ENCODE peak calls at places on chromosomes 16 and 17, in five cellular contexts. One of them, this sample, is unnamed.

GRCh38 chr16:74291577-74292208 is 4.9 kb upstream of the PSMD7 start:
- DNase-seq in activated naive CD8-positive, alpha-beta T cell treated with anti-CD3 and anti-CD28 coated beads, Interleukin-2, amount 50 U/mL, for 24 hours: no peak
- DNase-seq in WTC11: no peak
- DNase-seq in progenitor cell of endocrine pancreas: no peak
- DNase-seq in fibroblast of the conjunctiva: no peak
- DNase-seq in this sample: no peak

GRCh38 chr17:54903375-54903774 is 2.7 kb downstream of the TOM1L1 start:
- DNase-seq in activated naive CD8-positive, alpha-beta T cell treated with anti-CD3 and anti-CD28 coated beads, Interleukin-2, amount 50 U/mL, for 24 hours: no peak
- DNase-seq in WTC11: no peak
- DNase-seq in progenitor cell of endocrine pancreas: no peak
- DNase-seq in fibroblast of the conjunctiva: peak; percentile 8
- DNase-seq in this sample: no peak

GRCh38 chr17:3976675-3977171 is 12.5 kb upstream of the ATP2A3 start:
- DNase-seq in activated naive CD8-positive, alpha-beta T cell treated with anti-CD3 and anti-CD28 coated beads, Interleukin-2, amount 50 U/mL, for 24 hours: no peak
- DNase-seq in WTC11: no peak
- DNase-seq in progenitor cell of endocrine pancreas: no peak
- DNase-seq in fibroblast of the conjunctiva: no peak
- DNase-seq in this sample: no peak

GRCh38 chr17:57132663-57133062 is 47.6 kb downstream of the AKAP1 start:
- DNase-seq in activated naive CD8-positive, alpha-beta T cell treated with anti-CD3 and anti-CD28 coated beads, Interleukin-2, amount 50 U/mL, for 24 hours: no peak
- DNase-seq in WTC11: no peak
- DNase-seq in progenitor cell of endocrine pancreas: no peak
- DNase-seq in fibroblast of the conjunctiva: no peak
- DNase-seq in this sample: no peak

GRCh38 chr16:21277927-21278706 is at the start of gene CRYM:
- DNase-seq in activated naive CD8-positive, alpha-beta T cell treated with anti-CD3 and anti-CD28 coated beads, Interleukin-2, amount 50 U/mL, for 24 hours: peak; percentile 66
- DNase-seq in WTC11: peak; percentile 82
- DNase-seq in progenitor cell of endocrine pancreas: peak; percentile 67
- DNase-seq in fibroblast of the conjunctiva: no peak
- DNase-seq in this sample: no peak

GRCh38 chr17:10200016-10200415 is 1.6 kb upstream of the GAS7 start:
- DNase-seq in activated naive CD8-positive, alpha-beta T cell treated with anti-CD3 and anti-CD28 coated beads, Interleukin-2, amount 50 U/mL, for 24 hours: no peak
- DNase-seq in WTC11: no peak
- DNase-seq in progenitor cell of endocrine pancreas: no peak
- DNase-seq in fibroblast of the conjunctiva: no peak
- DNase-seq in this sample: no peak

GRCh38 chr16:20774703-20775362 is 11.0 kb downstream of the ACSM3 start:
- DNase-seq in activated naive CD8-positive, alpha-beta T cell treated with anti-CD3 and anti-CD28 coated beads, Interleukin-2, amount 50 U/mL, for 24 hours: peak; percentile 70
- DNase-seq in WTC11: peak; percentile 91
- DNase-seq in progenitor cell of endocrine pancreas: peak; percentile 39
- DNase-seq in fibroblast of the conjunctiva: peak; percentile 27
- DNase-seq in this sample: peak; percentile 21

GRCh38 chr16:87043273-87044030 is 273.7 kb downstream of the C16orf95 start:
- DNase-seq in activated naive CD8-positive, alpha-beta T cell treated with anti-CD3 and anti-CD28 coated beads, Interleukin-2, amount 50 U/mL, for 24 hours: no peak
- DNase-seq in WTC11: no peak
- DNase-seq in progenitor cell of endocrine pancreas: no peak
- DNase-seq in fibroblast of the conjunctiva: no peak
- DNase-seq in this sample: no peak

GRCh38 chr17:44191941-44192496 is 5.2 kb downstream of the TMUB2 start:
- DNase-seq in activated naive CD8-positive, alpha-beta T cell treated with anti-CD3 and anti-CD28 coated beads, Interleukin-2, amount 50 U/mL, for 24 hours: no peak
- DNase-seq in WTC11: peak; percentile 53
- DNase-seq in progenitor cell of endocrine pancreas: no peak
- DNase-seq in fibroblast of the conjunctiva: no peak
- DNase-seq in this sample: no peak

GRCh38 chr16:1909661-1910231 is 8.5 kb downstream of the HS3ST6 start:
- DNase-seq in activated naive CD8-positive, alpha-beta T cell treated with anti-CD3 and anti-CD28 coated beads, Interleukin-2, amount 50 U/mL, for 24 hours: no peak
- DNase-seq in WTC11: no peak
- DNase-seq in progenitor cell of endocrine pancreas: no peak
- DNase-seq in fibroblast of the conjunctiva: peak; percentile 26
- DNase-seq in this sample: no peak

GRCh38 chr17:58047751-58048150 is 35.5 kb upstream of the DYNLL2 start:
- DNase-seq in activated naive CD8-positive, alpha-beta T cell treated with anti-CD3 and anti-CD28 coated beads, Interleukin-2, amount 50 U/mL, for 24 hours: no peak
- DNase-seq in WTC11: no peak
- DNase-seq in progenitor cell of endocrine pancreas: no peak
- DNase-seq in fibroblast of the conjunctiva: no peak
- DNase-seq in this sample: no peak

GRCh38 chr17:44557653-44558285 is 485 bp downstream of the FZD2 start:
- DNase-seq in activated naive CD8-positive, alpha-beta T cell treated with anti-CD3 and anti-CD28 coated beads, Interleukin-2, amount 50 U/mL, for 24 hours: peak; percentile 38
- DNase-seq in WTC11: peak; percentile 62
- DNase-seq in progenitor cell of endocrine pancreas: no peak
- DNase-seq in fibroblast of the conjunctiva: no peak
- DNase-seq in this sample: no peak

This sample was measured in stromal cell of bone marrow.